ENCODE peak calls at places on chromosome 15, in five cellular contexts. W is heart left ventricle; Y is cardiac muscle cell; M is CD4-positive, alpha-beta memory T cell; E is IMR-90. A is an unnamed sample. For H3K9me3, the result is how much of the 10 kb centered on the place peaks cover.

GRCh38 chr15:60120100-60120499 is 116.0 kb downstream of the FOXB1 start:
- DNase-seq in M (no peak), Y (no peak), W (no peak), E (no peak), A (no peak)

GRCh38 chr15:32872606-32873291 is 154.9 kb downstream of the GREM1 start:
- DNase-seq in E (peak), W (no peak), M (no peak), Y (peak), A (peak)

GRCh38 chr15:43877371-43877770 is 50.6 kb downstream of the WDR76 start:
- DNase-seq in M (no peak), Y (no peak), E (no peak), W (no peak), A (no peak)

GRCh38 chr15:33612721-33613304 is 302.0 kb downstream of the RYR3 start:
- DNase-seq in M (no peak), Y (peak), E (no peak), W (no peak), A (no peak)

GRCh38 chr15:38660726-38661125 is 96.1 kb upstream of the RASGRP1 start:
- DNase-seq in E (no peak), M (peak), W (no peak), Y (no peak), A (no peak)

GRCh38 chr15:26191216-26191615 is 328.1 kb upstream of the ATP10A start:
- DNase-seq in M (no peak), Y (no peak), W (no peak), E (no peak), A (no peak)

GRCh38 chr15:84797801-84798200 is 19.4 kb upstream of the ALPK3 start:
- DNase-seq in Y (no peak), E (no peak), M (no peak), W (no peak), A (no peak)

GRCh38 chr15:78997981-78998499 is 53.2 kb upstream of the CTSH start:
- DNase-seq in M (no peak), Y (no peak), W (peak), E (no peak), A (no peak)

GRCh38 chr15:65962187-65962586 is 92.9 kb downstream of the RAB11A start:
- DNase-seq in Y (no peak), W (no peak), E (no peak), M (no peak), A (no peak)

GRCh38 chr15:38652998-38653397 is 88.4 kb upstream of the RASGRP1 start:
- DNase-seq in W (no peak), Y (no peak), M (peak), E (no peak), A (no peak)

GRCh38 chr15:40306371-40306770 is 1.4 kb downstream of the PLCB2 start:
- DNase-seq in Y (no peak), W (no peak), E (no peak), M (no peak), A (no peak)

GRCh38 chr15:21262851-21263400 is 177.4 kb downstream of the POTEB3 start:
- DNase-seq in M (no peak), E (no peak), W (no peak), Y (no peak), A (no peak)

GRCh38 chr15:85671156-85671555 is 123.6 kb downstream of the KLHL25 start:
- DNase-seq in M (no peak), Y (no peak), E (no peak), W (no peak), A (peak)

GRCh38 chr15:98899266-98900021 is 108.1 kb downstream of the PGPEP1L start:
- DNase-seq in M (no peak), E (no peak), W (no peak), Y (peak), A (no peak)

GRCh38 chr15:40353697-40354096 is 2.9 kb downstream of the PHGR1 start:
- DNase-seq in Y (no peak), E (no peak), M (no peak), W (peak), A (no peak)

GRCh38 chr15:58434334-58434888 is 2.6 kb downstream of the LIPC start:
- DNase-seq in W (no peak), M (no peak), Y (no peak), E (no peak), A (no peak)

GRCh38 chr15:39919740-39920509 is at the start of gene GPR176:
- DNase-seq in W (peak), Y (peak), M (peak), E (peak), A (peak)

GRCh38 chr15:95021816-95022215 is 790.5 kb downstream of the MCTP2 start:
- DNase-seq in M (no peak), E (no peak), Y (no peak), W (no peak), A (no peak)

GRCh38 chr15:68387288-68388143 is 44.4 kb downstream of the ITGA11 start:
- DNase-seq in E (peak), M (no peak), Y (no peak), W (no peak), A (peak)

GRCh38 chr15:85496551-85497545 is 116.4 kb downstream of the AKAP13 start:
- DNase-seq in W (no peak), M (no peak), E (no peak), Y (no peak), A (no peak)

GRCh38 chr15:62711691-62712454 is 330.7 kb upstream of the TPM1 start:
- DNase-seq in W (no peak), Y (no peak), E (peak), M (no peak), A (no peak)

GRCh38 chr15:38879909-38880471 is 315.4 kb upstream of the RASGRP1 start:
- DNase-seq in E (peak), W (no peak), M (no peak), Y (peak), A (peak)

GRCh38 chr15:68491415-68492106 is 59.6 kb upstream of the ITGA11 start:
- DNase-seq in M (no peak), Y (no peak), W (no peak), E (no peak), A (no peak)

DNA sequence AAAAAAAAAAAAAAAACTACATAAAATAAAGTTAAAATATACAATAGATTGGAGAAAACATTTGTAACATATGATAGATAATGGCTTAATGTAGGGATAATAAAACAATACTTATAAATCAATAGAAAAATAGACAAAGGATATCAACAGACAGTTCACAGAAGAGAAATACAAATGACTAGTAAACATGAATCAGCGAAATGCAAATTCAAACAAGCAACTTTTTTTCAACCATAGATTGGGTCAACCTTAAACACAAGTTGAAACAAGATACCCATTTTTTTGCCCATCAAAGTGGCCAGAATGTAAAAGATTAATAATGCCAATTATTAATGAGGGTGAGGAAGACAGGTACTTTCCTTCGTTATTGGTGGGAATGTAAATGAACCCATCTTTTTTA is 59.9 kb downstream of the ABHD2 start:
- DNase-seq in Y (no peak), E (no peak), M (no peak), W (no peak), A (no peak)
- H3K27ac ChIP-seq in Y (no peak), E (no peak), M (no peak), W (no peak), A (no peak)

DNA sequence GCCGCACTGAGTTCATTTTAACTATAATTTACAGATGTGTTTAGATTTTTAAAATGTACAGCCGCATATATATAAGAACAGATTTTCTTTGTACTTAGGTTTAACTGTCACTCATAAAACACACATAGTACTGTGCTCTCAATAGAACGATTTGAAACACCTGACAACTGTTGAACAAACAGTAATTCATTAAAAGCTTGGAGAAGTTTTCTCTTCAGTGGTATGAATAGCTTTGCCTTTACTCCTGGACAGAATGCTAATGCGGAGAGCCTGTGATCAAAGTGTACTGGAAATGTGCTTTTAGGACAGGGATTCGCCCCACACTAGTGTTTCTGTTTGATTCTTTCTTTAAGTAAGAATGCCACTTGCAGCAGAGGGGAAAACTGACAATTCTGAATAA is 844.7 kb upstream of the SEMA6D start:
- DNase-seq in M (no peak), W (no peak), Y (no peak), E (no peak), A (no peak)
- H3K9me3 ChIP-seq in M (under half), W (under half), Y (under half), E (under half), A (under half)

DNA sequence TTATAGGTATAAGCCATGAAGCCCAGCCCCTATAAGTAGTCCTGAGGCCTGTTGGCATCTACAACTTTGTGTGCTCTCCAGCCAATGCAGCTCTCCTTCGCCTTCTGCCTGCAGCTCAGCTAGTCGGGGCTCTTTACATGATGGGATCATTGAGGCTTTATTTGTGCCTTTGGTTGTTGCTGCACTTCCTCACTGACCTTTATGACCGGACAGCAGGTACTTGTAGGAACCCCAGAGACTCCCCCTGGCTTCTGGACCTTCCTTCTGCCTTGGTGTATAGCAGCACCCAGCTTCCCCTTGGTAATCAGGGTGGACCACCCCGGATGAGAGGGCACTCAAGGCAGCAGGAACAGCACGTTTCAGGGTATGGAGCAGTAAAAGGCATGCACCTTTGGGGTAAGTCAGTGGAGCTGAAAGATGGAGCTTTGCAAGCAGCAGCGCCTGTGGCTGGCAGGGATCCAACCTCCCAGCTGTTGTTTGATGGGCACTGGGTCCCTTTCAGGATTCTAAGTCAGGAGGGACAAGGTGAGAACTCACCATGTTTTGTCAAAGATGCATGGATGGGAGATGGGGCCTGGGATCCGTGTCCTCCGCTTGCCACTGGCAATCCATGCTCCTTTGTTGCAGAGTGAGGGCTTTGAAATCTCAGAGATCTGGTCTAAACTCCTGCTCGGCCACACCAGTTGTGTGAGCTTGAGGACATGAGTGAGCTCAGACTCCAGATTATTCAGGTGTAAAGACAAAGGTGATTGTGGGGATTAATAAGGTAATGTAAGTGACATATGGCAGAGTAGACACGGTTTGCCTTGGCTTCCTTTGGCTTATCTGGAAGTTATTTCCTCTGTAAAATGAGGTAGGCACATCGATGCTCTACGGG is 65.1 kb upstream of the KLF13 start:
- DNase-seq in W (no peak), E (no peak), Y (no peak), M (no peak), A (peak)
- H3K27ac ChIP-seq in W (no peak), E (no peak), Y (no peak), M (no peak), A (no peak)

DNA sequence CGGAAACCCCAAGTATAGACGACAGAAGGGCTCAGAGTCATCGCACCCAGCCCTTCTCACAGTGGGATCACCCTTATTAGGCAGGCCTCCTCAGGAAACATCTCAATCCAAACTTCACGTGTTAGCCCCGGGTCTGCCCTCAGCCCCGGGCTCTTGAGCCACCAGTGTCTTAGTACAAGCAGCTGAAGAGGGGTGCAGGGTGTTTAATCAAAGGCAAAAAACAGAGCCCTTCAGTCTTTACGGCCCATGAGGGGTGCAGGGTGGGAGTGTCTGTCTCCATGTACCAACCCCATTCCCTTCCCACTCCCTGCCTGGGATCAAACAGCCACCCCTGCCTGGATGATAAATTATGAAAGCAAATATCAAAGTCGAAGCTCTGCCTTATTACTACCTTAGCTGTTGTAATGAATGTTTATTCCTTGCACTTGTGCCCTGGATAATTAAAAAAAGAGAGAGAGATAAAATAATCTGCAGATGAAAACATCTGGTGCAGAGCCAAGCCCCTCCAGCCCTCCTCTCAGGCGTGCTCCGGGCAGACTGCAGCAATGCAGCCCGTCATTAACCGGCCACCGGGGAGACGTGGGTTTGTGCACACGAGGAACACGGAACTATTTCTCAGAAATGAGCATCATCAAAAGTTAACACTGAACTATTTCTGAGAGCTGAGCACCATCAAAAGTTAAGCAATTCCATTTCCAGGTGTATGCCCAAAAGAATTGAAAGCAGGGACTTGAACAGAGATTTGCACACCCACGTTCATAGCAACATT is 64.5 kb downstream of the ADAMTS17 start:
- DNase-seq in M (no peak), W (no peak), E (no peak), Y (no peak), A (no peak)
- H3K9me3 ChIP-seq in M (under half), W (under half), E (under half), Y (under half), A (under half)

GRCh38 chr15:74845581-74845980 is 2.6 kb upstream of the ULK3 start:
- DNase-seq in M (no peak), Y (no peak), W (no peak), E (no peak), A (no peak)
- H3K27ac ChIP-seq in M (peak), Y (no peak), W (no peak), E (no peak), A (no peak)

DNA sequence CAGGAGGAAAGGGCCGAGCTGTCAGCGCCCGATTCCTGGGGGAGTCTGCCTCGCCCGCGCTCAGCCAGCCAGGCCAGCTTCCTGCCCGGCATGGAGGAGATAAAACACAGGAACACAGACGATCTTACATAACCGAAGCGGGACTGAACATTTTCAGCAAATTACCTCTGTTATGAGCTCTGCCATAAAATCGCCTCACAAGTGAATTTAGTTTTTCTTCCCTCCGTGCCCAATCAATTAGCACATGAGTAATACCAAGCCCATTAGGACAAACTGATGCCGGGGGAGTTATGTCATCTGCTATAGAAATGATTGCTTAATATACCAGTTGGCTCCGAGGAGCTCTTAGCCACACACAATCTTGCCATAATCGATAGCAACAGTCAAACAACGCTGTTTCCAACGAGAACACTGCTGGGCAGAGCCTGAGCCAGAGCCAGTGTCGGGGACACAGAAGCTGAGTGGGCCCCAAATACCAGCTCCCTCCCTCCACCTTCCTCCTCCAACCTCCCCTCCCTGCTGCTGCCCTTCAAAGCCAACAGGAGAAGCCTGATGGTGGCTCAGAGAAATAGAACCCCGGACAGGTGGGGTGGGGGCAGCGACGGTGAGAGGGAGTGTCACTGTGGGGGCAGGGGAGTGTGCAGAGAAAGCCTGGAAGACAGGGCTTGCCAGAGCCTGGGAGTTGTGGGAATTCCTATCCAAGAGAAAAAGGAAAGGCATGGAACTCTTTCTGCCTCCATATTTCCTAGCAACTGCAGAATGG is 279.4 kb upstream of the TLE3 start:
- DNase-seq in M (no peak), Y (peak), W (peak), E (peak), A (peak)
- H3K9me3 ChIP-seq in M (under half), Y (under half), W (under half), E (under half), A (under half)

GRCh38 chr15:53713218-53713617 is 46.2 kb downstream of the WDR72 start:
- DNase-seq in E (no peak), M (no peak), Y (no peak), W (no peak), A (no peak)

GRCh38 chr15:53721334-53722087 is 38.0 kb downstream of the WDR72 start:
- DNase-seq in M (no peak), Y (no peak), E (no peak), W (no peak), A (no peak)

DNA sequence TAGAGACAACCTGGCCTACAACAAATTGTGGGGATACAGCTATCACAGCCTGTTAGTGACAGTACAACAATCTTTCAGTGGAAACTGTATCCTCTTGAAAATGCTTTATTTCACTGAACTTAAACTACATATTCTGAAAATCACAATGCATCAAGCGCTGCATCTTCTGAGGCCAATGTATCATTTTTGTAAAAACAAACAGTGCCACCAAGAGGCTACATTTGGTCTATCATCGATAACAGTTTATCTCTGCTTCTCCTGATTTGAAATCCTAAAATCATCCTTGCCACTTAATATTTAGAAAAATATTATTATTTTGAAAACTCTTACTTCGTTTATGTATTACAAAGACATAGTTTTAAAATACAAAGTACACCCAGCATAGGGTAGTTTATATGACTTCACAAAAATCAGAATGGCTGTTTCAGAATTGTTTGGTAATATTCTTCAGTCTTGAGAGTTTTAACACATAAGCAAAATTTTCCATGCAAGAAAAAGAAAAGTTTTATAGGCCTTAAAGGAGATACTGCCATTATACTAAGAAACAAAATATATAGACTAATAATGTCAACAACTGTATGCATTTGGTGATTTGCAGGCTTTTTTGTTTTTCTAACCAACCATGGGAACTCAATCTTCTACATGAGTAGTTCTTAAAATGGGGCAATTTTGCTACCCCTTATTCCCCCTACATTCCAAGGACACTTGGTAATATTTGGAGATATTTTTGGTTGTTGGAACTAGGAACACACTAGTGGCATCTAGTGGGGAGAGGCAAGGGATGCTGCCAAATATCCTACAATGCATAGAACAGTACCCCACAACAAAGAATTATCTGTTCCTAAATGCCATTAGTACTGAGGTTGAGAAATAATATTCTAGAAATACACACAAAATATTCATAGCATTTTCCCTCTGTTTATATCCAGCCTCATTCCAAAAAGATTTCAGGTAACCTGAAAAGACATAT is 42.3 kb downstream of the WDR72 start:
- DNase-seq in W (no peak), E (no peak), Y (peak), M (no peak), A (no peak)
- H3K27ac ChIP-seq in W (no peak), E (no peak), Y (no peak), M (no peak), A (no peak)